ENCODE peak calls at places on chromosomes 5 and 9, in seven cellular contexts. One of them, this sample, is unnamed.

GRCh38 chr5:74173260-74173659 is 467.3 kb downstream of the ENC1 start:
- DNase-seq in HTR-8/SVneo: no peak
- DNase-seq in hypothalamus: no peak
- DNase-seq in fibroblast of the aortic adventitia: no peak
- DNase-seq in stomach: no peak
- DNase-seq in CD4-positive, alpha-beta memory T cell: no peak
- DNase-seq in tibial nerve: no peak
- DNase-seq in this sample: no peak

GRCh38 chr5:58459276-58459859 is 518 bp downstream of the PLK2 start:
- DNase-seq in HTR-8/SVneo: no peak
- DNase-seq in tibial nerve: peak
- DNase-seq in CD4-positive, alpha-beta memory T cell: no peak
- DNase-seq in stomach: peak
- DNase-seq in hypothalamus: peak
- DNase-seq in fibroblast of the aortic adventitia: peak
- DNase-seq in this sample: no peak

GRCh38 chr5:173138707-173139106 is 5.6 kb upstream of the BNIP1 start:
- DNase-seq in tibial nerve: no peak
- DNase-seq in stomach: no peak
- DNase-seq in hypothalamus: no peak
- DNase-seq in HTR-8/SVneo: no peak
- DNase-seq in fibroblast of the aortic adventitia: no peak
- DNase-seq in CD4-positive, alpha-beta memory T cell: no peak
- DNase-seq in this sample: no peak

GRCh38 chr9:136332482-136332983 is 5.2 kb downstream of the GPSM1 start:
- DNase-seq in stomach: no peak
- DNase-seq in CD4-positive, alpha-beta memory T cell: no peak
- DNase-seq in hypothalamus: no peak
- DNase-seq in fibroblast of the aortic adventitia: no peak
- DNase-seq in HTR-8/SVneo: no peak
- DNase-seq in tibial nerve: no peak
- DNase-seq in this sample: no peak

GRCh38 chr5:117455236-117456233 is 880.9 kb upstream of the SEMA6A start:
- DNase-seq in CD4-positive, alpha-beta memory T cell: no peak
- DNase-seq in HTR-8/SVneo: no peak
- DNase-seq in fibroblast of the aortic adventitia: no peak
- DNase-seq in stomach: peak
- DNase-seq in tibial nerve: no peak
- DNase-seq in hypothalamus: no peak
- DNase-seq in this sample: no peak

GRCh38 chr5:5891350-5891749 is 468.9 kb downstream of the ICE1 start:
- DNase-seq in CD4-positive, alpha-beta memory T cell: no peak
- DNase-seq in tibial nerve: no peak
- DNase-seq in HTR-8/SVneo: no peak
- DNase-seq in stomach: no peak
- DNase-seq in hypothalamus: no peak
- DNase-seq in fibroblast of the aortic adventitia: no peak
- DNase-seq in this sample: no peak

GRCh38 chr5:1089621-1090040 is 22.2 kb downstream of the SLC12A7 start:
- DNase-seq in stomach: no peak
- DNase-seq in hypothalamus: no peak
- DNase-seq in HTR-8/SVneo: no peak
- DNase-seq in tibial nerve: no peak
- DNase-seq in fibroblast of the aortic adventitia: no peak
- DNase-seq in CD4-positive, alpha-beta memory T cell: no peak
- DNase-seq in this sample: no peak

GRCh38 chr5:33711094-33711670 is 180.6 kb downstream of the ADAMTS12 start:
- DNase-seq in fibroblast of the aortic adventitia: no peak
- DNase-seq in HTR-8/SVneo: no peak
- DNase-seq in hypothalamus: no peak
- DNase-seq in tibial nerve: no peak
- DNase-seq in CD4-positive, alpha-beta memory T cell: no peak
- DNase-seq in stomach: no peak
- DNase-seq in this sample: no peak

GRCh38 chr9:32376295-32376694 is 8.1 kb upstream of the ACO1 start:
- DNase-seq in tibial nerve: no peak
- DNase-seq in stomach: no peak
- DNase-seq in HTR-8/SVneo: no peak
- DNase-seq in hypothalamus: no peak
- DNase-seq in CD4-positive, alpha-beta memory T cell: no peak
- DNase-seq in fibroblast of the aortic adventitia: peak
- DNase-seq in this sample: no peak

GRCh38 chr5:52469835-52470234 is 317.9 kb upstream of the ITGA1 start:
- DNase-seq in hypothalamus: no peak
- DNase-seq in HTR-8/SVneo: no peak
- DNase-seq in CD4-positive, alpha-beta memory T cell: no peak
- DNase-seq in fibroblast of the aortic adventitia: no peak
- DNase-seq in stomach: no peak
- DNase-seq in tibial nerve: no peak
- DNase-seq in this sample: no peak

GRCh38 chr5:15574121-15574520 is 74.1 kb downstream of the FBXL7 start:
- DNase-seq in fibroblast of the aortic adventitia: no peak
- DNase-seq in HTR-8/SVneo: no peak
- DNase-seq in stomach: no peak
- DNase-seq in CD4-positive, alpha-beta memory T cell: no peak
- DNase-seq in hypothalamus: no peak
- DNase-seq in tibial nerve: no peak
- DNase-seq in this sample: no peak

GRCh38 chr5:142826093-142826492 is 55.9 kb downstream of the ARHGAP26 start:
- DNase-seq in stomach: no peak
- DNase-seq in hypothalamus: no peak
- DNase-seq in tibial nerve: no peak
- DNase-seq in fibroblast of the aortic adventitia: no peak
- DNase-seq in CD4-positive, alpha-beta memory T cell: no peak
- DNase-seq in HTR-8/SVneo: no peak
- DNase-seq in this sample: no peak